ENCODE peak calls at places on chromosomes 11 and 22, in eight cellular contexts. One of them, this sample, is unnamed.

GRCh38 chr11:2516276-2517015 is 71.6 kb downstream of the KCNQ1 start:
- DNase-seq in Panc1: no peak
- DNase-seq in LoVo: no peak
- DNase-seq in activated T-helper 2 cell treated with anti-CD3 and anti-CD28 coated beads, Interferon-gamma antibody, Interleukin-2, Interleukin-4, amounts not matched to agents 10 μg/mL and 5 μg/mL and 100 μg/mL, durations not matched to agents 14 hours and 24 hours and 36 hours: peak
- DNase-seq in IMR-90: no peak
- DNase-seq in ureter: no peak
- DNase-seq in AML-193: no peak
- DNase-seq in caudate nucleus: no peak
- DNase-seq in this sample: peak

GRCh38 chr22:45179276-45180049 is 15.7 kb downstream of the NUP50 start:
- DNase-seq in ureter: no peak
- DNase-seq in Panc1: no peak
- DNase-seq in caudate nucleus: no peak
- DNase-seq in AML-193: no peak
- DNase-seq in activated T-helper 2 cell treated with anti-CD3 and anti-CD28 coated beads, Interferon-gamma antibody, Interleukin-2, Interleukin-4, amounts not matched to agents 10 μg/mL and 5 μg/mL and 100 μg/mL, durations not matched to agents 14 hours and 24 hours and 36 hours: no peak
- DNase-seq in LoVo: no peak
- DNase-seq in IMR-90: no peak
- DNase-seq in this sample: no peak

GRCh38 chr22:32422062-32422461 is 10.0 kb upstream of the RTCB start:
- DNase-seq in caudate nucleus: no peak
- DNase-seq in Panc1: no peak
- DNase-seq in activated T-helper 2 cell treated with anti-CD3 and anti-CD28 coated beads, Interferon-gamma antibody, Interleukin-2, Interleukin-4, amounts not matched to agents 10 μg/mL and 5 μg/mL and 100 μg/mL, durations not matched to agents 14 hours and 24 hours and 36 hours: no peak
- DNase-seq in LoVo: no peak
- DNase-seq in ureter: no peak
- DNase-seq in IMR-90: no peak
- DNase-seq in AML-193: no peak
- DNase-seq in this sample: no peak

GRCh38 chr11:115267871-115268270 is 236.3 kb downstream of the CADM1 start:
- DNase-seq in Panc1: no peak
- DNase-seq in caudate nucleus: no peak
- DNase-seq in IMR-90: no peak
- DNase-seq in ureter: no peak
- DNase-seq in LoVo: no peak
- DNase-seq in AML-193: no peak
- DNase-seq in activated T-helper 2 cell treated with anti-CD3 and anti-CD28 coated beads, Interferon-gamma antibody, Interleukin-2, Interleukin-4, amounts not matched to agents 10 μg/mL and 5 μg/mL and 100 μg/mL, durations not matched to agents 14 hours and 24 hours and 36 hours: no peak
- DNase-seq in this sample: no peak

GRCh38 chr11:130068986-130069683 is 559 bp upstream of the APLP2 start:
- DNase-seq in AML-193: peak
- DNase-seq in LoVo: peak
- DNase-seq in caudate nucleus: peak
- DNase-seq in IMR-90: peak
- DNase-seq in Panc1: peak
- DNase-seq in activated T-helper 2 cell treated with anti-CD3 and anti-CD28 coated beads, Interferon-gamma antibody, Interleukin-2, Interleukin-4, amounts not matched to agents 10 μg/mL and 5 μg/mL and 100 μg/mL, durations not matched to agents 14 hours and 24 hours and 36 hours: no peak
- DNase-seq in ureter: peak
- DNase-seq in this sample: no peak

GRCh38 chr11:61028135-61028729 is 56.8 kb downstream of the CD6 start:
- DNase-seq in ureter: no peak
- DNase-seq in AML-193: no peak
- DNase-seq in activated T-helper 2 cell treated with anti-CD3 and anti-CD28 coated beads, Interferon-gamma antibody, Interleukin-2, Interleukin-4, amounts not matched to agents 10 μg/mL and 5 μg/mL and 100 μg/mL, durations not matched to agents 14 hours and 24 hours and 36 hours: no peak
- DNase-seq in caudate nucleus: no peak
- DNase-seq in IMR-90: no peak
- DNase-seq in Panc1: no peak
- DNase-seq in LoVo: no peak
- DNase-seq in this sample: no peak

GRCh38 chr11:68689737-68690625 is 5.6 kb downstream of the GAL start:
- DNase-seq in IMR-90: no peak
- DNase-seq in activated T-helper 2 cell treated with anti-CD3 and anti-CD28 coated beads, Interferon-gamma antibody, Interleukin-2, Interleukin-4, amounts not matched to agents 10 μg/mL and 5 μg/mL and 100 μg/mL, durations not matched to agents 14 hours and 24 hours and 36 hours: no peak
- DNase-seq in caudate nucleus: no peak
- DNase-seq in Panc1: no peak
- DNase-seq in ureter: no peak
- DNase-seq in LoVo: no peak
- DNase-seq in AML-193: no peak
- DNase-seq in this sample: no peak

GRCh38 chr22:48740086-48740730 is 1087.5 kb downstream of the BRD1 start:
- DNase-seq in caudate nucleus: no peak
- DNase-seq in LoVo: no peak
- DNase-seq in activated T-helper 2 cell treated with anti-CD3 and anti-CD28 coated beads, Interferon-gamma antibody, Interleukin-2, Interleukin-4, amounts not matched to agents 10 μg/mL and 5 μg/mL and 100 μg/mL, durations not matched to agents 14 hours and 24 hours and 36 hours: no peak
- DNase-seq in IMR-90: no peak
- DNase-seq in AML-193: no peak
- DNase-seq in Panc1: no peak
- DNase-seq in ureter: no peak
- DNase-seq in this sample: no peak

GRCh38 chr22:27224485-27225364 is 567.3 kb downstream of the MIAT start:
- DNase-seq in LoVo: no peak
- DNase-seq in activated T-helper 2 cell treated with anti-CD3 and anti-CD28 coated beads, Interferon-gamma antibody, Interleukin-2, Interleukin-4, amounts not matched to agents 10 μg/mL and 5 μg/mL and 100 μg/mL, durations not matched to agents 14 hours and 24 hours and 36 hours: no peak
- DNase-seq in AML-193: no peak
- DNase-seq in caudate nucleus: no peak
- DNase-seq in ureter: no peak
- DNase-seq in Panc1: no peak
- DNase-seq in IMR-90: peak
- DNase-seq in this sample: no peak

This sample was measured in Caco-2.